ENCODE peak calls at places on chromosomes 11 and 22, in seven cellular contexts. W, K, D, E, U, L and I are unnamed samples.

GRCh38 chr11:133239530-133239929 is 292.8 kb downstream of the OPCML start:
- DNase-seq in W (peak; percentile 13), K (no peak), D (no peak), E (peak; percentile 60), U (no peak), L (no peak), I (no peak)

GRCh38 chr11:3060436-3061025 is 3.3 kb upstream of the CARS1 start:
- DNase-seq in W (no peak), K (no peak), D (no peak), E (no peak), U (no peak), L (no peak), I (no peak)

GRCh38 chr11:12019337-12019736 is 10.9 kb upstream of the DKK3 start:
- DNase-seq in W (peak; percentile 33), K (no peak), D (no peak), E (no peak), U (peak; percentile 61), L (no peak), I (no peak)

GRCh38 chr11:45025716-45026492 is 75.2 kb upstream of the TP53I11 start:
- DNase-seq in W (no peak), K (no peak), D (peak; percentile 83), E (peak; percentile 38), U (no peak), L (no peak), I (no peak)

GRCh38 chr11:3169235-3169951 is 4.3 kb upstream of the OSBPL5 start:
- DNase-seq in W (peak; percentile 52), K (peak; percentile 21), D (no peak), E (peak; percentile 71), U (peak; percentile 91), L (no peak), I (peak; percentile 52)

GRCh38 chr22:47052236-47053012 is 290.0 kb downstream of the TBC1D22A start:
- DNase-seq in W (no peak), K (no peak), D (no peak), E (no peak), U (no peak), L (no peak), I (no peak)

GRCh38 chr11:95675585-95675984 is 114.0 kb downstream of the FAM76B start:
- DNase-seq in W (no peak), K (no peak), D (no peak), E (no peak), U (no peak), L (no peak), I (no peak)

GRCh38 chr11:36446135-36446534 is 63.9 kb downstream of the TRAF6 start:
- DNase-seq in W (no peak), K (no peak), D (no peak), E (no peak), U (no peak), L (no peak), I (no peak)

GRCh38 chr22:17430298-17430900 is 61.1 kb downstream of the CECR2 start:
- DNase-seq in W (no peak), K (no peak), D (no peak), E (no peak), U (peak; percentile 6), L (no peak), I (no peak)

GRCh38 chr11:91763331-91763730 is 461.3 kb upstream of the FAT3 start:
- DNase-seq in W (no peak), K (no peak), D (no peak), E (no peak), U (no peak), L (no peak), I (no peak)

GRCh38 chr11:40302669-40303068 is 1156.8 kb downstream of the LRRC4C start:
- DNase-seq in W (no peak), K (no peak), D (no peak), E (no peak), U (no peak), L (no peak), I (no peak)

GRCh38 chr11:12237381-12237784 is 127.0 kb downstream of the MICAL2 start:
- DNase-seq in W (no peak), K (no peak), D (no peak), E (no peak), U (no peak), L (no peak), I (no peak)

GRCh38 chr22:22986008-22986407 is 84.3 kb upstream of the GNAZ start:
- DNase-seq in W (no peak), K (no peak), D (no peak), E (no peak), U (no peak), L (no peak), I (no peak)

GRCh38 chr22:19884161-19884953 is 29.7 kb upstream of the GNB1L start:
- DNase-seq in W (no peak), K (no peak), D (no peak), E (no peak), U (no peak), L (no peak), I (no peak)

GRCh38 chr22:49657275-49657973 is 170.2 kb downstream of the BRD1 start:
- DNase-seq in W (no peak), K (peak; percentile 71), D (peak; percentile 81), E (no peak), U (no peak), L (peak; percentile 87), I (no peak)

GRCh38 chr22:39707351-39707750 is 136.8 kb downstream of the CACNA1I start:
- DNase-seq in W (no peak), K (no peak), D (no peak), E (no peak), U (no peak), L (no peak), I (no peak)

GRCh38 chr11:110026823-110027626 is 66.2 kb upstream of the ZC3H12C start:
- DNase-seq in W (no peak), K (no peak), D (peak; percentile 89), E (no peak), U (no peak), L (no peak), I (no peak)

GRCh38 chr11:118715837-118716260 is 36.4 kb upstream of the TREH start:
- DNase-seq in W (peak; percentile 38), K (no peak), D (peak; percentile 27), E (peak; percentile 91), U (peak; percentile 21), L (no peak), I (no peak)

GRCh38 chr22:29480512-29481264 is 670 bp downstream of the NEFH start:
- DNase-seq in W (peak; percentile 82), K (no peak), D (no peak), E (peak; percentile 75), U (peak; percentile 65), L (no peak), I (no peak)

GRCh38 chr11:132073787-132074186 is 703.4 kb downstream of the NTM start:
- DNase-seq in W (no peak), K (no peak), D (no peak), E (no peak), U (no peak), L (no peak), I (no peak)

GRCh38 chr22:26847816-26848215 is 190.4 kb downstream of the MIAT start:
- DNase-seq in W (no peak), K (no peak), D (no peak), E (no peak), U (no peak), L (no peak), I (no peak)

GRCh38 chr11:46346886-46347636 is at the start of gene DGKZ:
- DNase-seq in W (peak; percentile 95), K (peak; percentile 35), D (peak; percentile 89), E (peak; percentile 80), U (peak; percentile 88), L (peak; percentile 90), I (peak; percentile 87)

GRCh38 chr11:46343520-46343919 is 3.7 kb upstream of the DGKZ start:
- DNase-seq in W (no peak), K (no peak), D (no peak), E (peak; percentile 56), U (no peak), L (no peak), I (no peak)

GRCh38 chr11:46347637-46348311 is 511 bp downstream of the DGKZ start:
- DNase-seq in W (no peak), K (no peak), D (no peak), E (no peak), U (peak; percentile 57), L (no peak), I (no peak)

GRCh38 chr11:46345131-46345597 is 2.1 kb upstream of the DGKZ start:
- DNase-seq in W (peak; percentile 55), K (no peak), D (peak; percentile 36), E (peak; percentile 69), U (no peak), L (no peak), I (no peak)

GRCh38 chr11:46345881-46346484 is 1.3 kb upstream of the DGKZ start:
- DNase-seq in W (no peak), K (no peak), D (no peak), E (no peak), U (no peak), L (no peak), I (no peak)
- H3K4me1 ChIP-seq in W (peaks cover 24% of the 10 kb centered on the region), K (peaks cover 14% of the 10 kb centered on the region), D (peaks cover 47% of the 10 kb centered on the region), E (peaks cover 79% of the 10 kb centered on the region), U (peaks cover 9% of the 10 kb centered on the region), L (peaks cover 13% of the 10 kb centered on the region), I (peaks cover 12% of the 10 kb centered on the region)

DNA sequence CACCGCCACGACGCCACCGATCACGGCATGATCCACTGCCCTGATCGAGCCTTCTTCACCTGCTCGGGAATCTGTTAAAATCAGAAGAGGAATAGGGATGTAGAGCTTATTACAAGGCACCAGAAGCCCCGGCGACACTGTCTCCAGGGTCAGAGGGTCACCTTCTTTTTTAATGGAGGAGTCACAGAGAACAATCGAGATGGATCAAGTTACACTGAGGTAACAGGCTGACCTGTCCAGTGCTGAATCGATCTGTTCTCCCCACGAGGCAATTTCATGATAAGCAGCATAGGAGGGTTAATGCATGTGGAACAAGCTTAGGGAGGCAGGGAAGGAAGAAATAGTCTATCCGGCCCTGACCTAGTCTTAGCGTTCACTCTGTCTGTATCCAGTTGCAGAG is 325.5 kb downstream of the CADM1 start:
- DNase-seq in W (peak; percentile 53), K (no peak), D (no peak), E (peak; percentile 31), U (no peak), L (no peak), I (no peak)
- TF ChIP-seq EZH2phosphoT487 in W (no peak), K (no peak), D (no peak), E (no peak), U (no peak), L (no peak), I (no peak)

GRCh38 chr11:43931717-43932039 is 10.8 kb upstream of the C11orf96 start:
- DNase-seq in W (peak; percentile 57), K (no peak), D (no peak), E (peak; percentile 66), U (peak; percentile 14), L (no peak), I (no peak)
- H3K4me1 ChIP-seq in W (peaks cover 10% of the 10 kb centered on the region), K (no peaks in the 10 kb centered on the region), D (no peaks in the 10 kb centered on the region), E (peaks cover 6% of the 10 kb centered on the region), U (peaks cover 7% of the 10 kb centered on the region), L (peaks cover 7% of the 10 kb centered on the region), I (peaks cover 5% of the 10 kb centered on the region)

GRCh38 chr11:6634534-6634933 is 15.3 kb upstream of the TPP1 start:
- DNase-seq in W (no peak), K (no peak), D (no peak), E (no peak), U (no peak), L (no peak), I (no peak)

GRCh38 chr11:6637871-6638270 is 17.7 kb downstream of the DCHS1 start:
- DNase-seq in W (no peak), K (no peak), D (no peak), E (no peak), U (peak; percentile 84), L (no peak), I (no peak)

GRCh38 chr11:6633422-6634408 is 14.5 kb upstream of the TPP1 start:
- DNase-seq in W (no peak), K (no peak), D (no peak), E (no peak), U (no peak), L (no peak), I (no peak)

GRCh38 chr11:6636480-6636879 is 17.3 kb upstream of the TPP1 start:
- DNase-seq in W (no peak), K (no peak), D (no peak), E (no peak), U (no peak), L (no peak), I (no peak)

GRCh38 chr11:6635082-6635932 is 16.1 kb upstream of the TPP1 start:
- DNase-seq in W (no peak), K (no peak), D (no peak), E (no peak), U (peak; percentile 39), L (no peak), I (no peak)
- TF ChIP-seq EZH2phosphoT487 in W (no peak), K (no peak), D (no peak), E (no peak), U (no peak), L (no peak), I (no peak)